ENCODE peak calls at places on chromosome 13, in four cellular contexts. F is tibial nerve, O is transverse colon, R is breast epithelium. U is an unnamed sample.

GRCh38 chr13:75365724-75366173 is 116.2 kb downstream of the TBC1D4 start:
- DNase-seq in F (no peak), O (no peak), R (no peak), U (peak; percentile 92)

GRCh38 chr13:27170521-27171243 is 929 bp downstream of the USP12 start:
- DNase-seq in F (no peak), O (peak; percentile 49), R (no peak), U (peak; percentile 46)

GRCh38 chr13:39385621-39386231 is 217.3 kb downstream of the LHFPL6 start:
- DNase-seq in F (no peak), O (no peak), R (no peak), U (no peak)

GRCh38 chr13:40464991-40465390 is 201.4 kb downstream of the FOXO1 start:
- DNase-seq in F (no peak), O (no peak), R (no peak), U (no peak)

GRCh38 chr13:35797244-35797643 is 320.8 kb upstream of the MAB21L1 start:
- DNase-seq in F (no peak), O (no peak), R (no peak), U (no peak)

GRCh38 chr13:42720116-42720857 is 61.1 kb upstream of the FAM216B start:
- DNase-seq in F (no peak), O (peak; percentile 55), R (no peak), U (peak; percentile 97)

GRCh38 chr13:31880849-31881494 is 141.6 kb downstream of the RXFP2 start:
- DNase-seq in F (no peak), O (no peak), R (no peak), U (no peak)

GRCh38 chr13:107185889-107186288 is 618.0 kb upstream of the ARGLU1 start:
- DNase-seq in F (no peak), O (no peak), R (no peak), U (no peak)

GRCh38 chr13:112032186-112032835 is 34.6 kb upstream of the SOX1 start:
- DNase-seq in F (no peak), O (no peak), R (no peak), U (no peak)

GRCh38 chr13:53499551-53499950 is 470.9 kb downstream of the OLFM4 start:
- DNase-seq in F (no peak), O (no peak), R (no peak), U (no peak)

GRCh38 chr13:93086329-93086728 is 140.3 kb upstream of the GPC6 start:
- DNase-seq in F (no peak), O (no peak), R (no peak), U (no peak)

GRCh38 chr13:32504876-32505275 is 33.7 kb downstream of the N4BP2L2 start:
- DNase-seq in F (no peak), O (no peak), R (no peak), U (no peak)

GRCh38 chr13:95226476-95226875 is 74.8 kb downstream of the ABCC4 start:
- DNase-seq in F (no peak), O (no peak), R (no peak), U (no peak)

GRCh38 chr13:27921961-27922910 is 2.4 kb downstream of the PDX1 start:
- DNase-seq in F (no peak), O (no peak), R (no peak), U (no peak)

GRCh38 chr13:21657538-21657937 is 13.3 kb upstream of the FGF9 start:
- DNase-seq in F (no peak), O (no peak), R (no peak), U (peak; percentile 75)

GRCh38 chr13:54742984-54743383 is 1714.4 kb downstream of the OLFM4 start:
- DNase-seq in F (no peak), O (no peak), R (no peak), U (no peak)

GRCh38 chr13:45521292-45521691 is 56.6 kb downstream of the COG3 start:
- DNase-seq in F (no peak), O (no peak), R (no peak), U (peak; percentile 40)

GRCh38 chr13:30982506-30982905 is 50.0 kb downstream of the TEX26 start:
- DNase-seq in F (no peak), O (no peak), R (no peak), U (no peak)

GRCh38 chr13:39047560-39047959 is 9.3 kb downstream of the NHLRC3 start:
- DNase-seq in F (no peak), O (no peak), R (no peak), U (no peak)

GRCh38 chr13:97544041-97544765 is 110.2 kb downstream of the RAP2A start:
- DNase-seq in F (no peak), O (no peak), R (no peak), U (no peak)

GRCh38 chr13:73610799-73611592 is 523.2 kb downstream of the KLF12 start:
- DNase-seq in F (no peak), O (no peak), R (no peak), U (peak; percentile 74)

GRCh38 chr13:79389031-79389430 is 17.0 kb downstream of the RBM26 start:
- DNase-seq in F (no peak), O (no peak), R (no peak), U (no peak)

GRCh38 chr13:72842991-72843390 is 61.1 kb downstream of the PIBF1 start:
- DNase-seq in F (no peak), O (no peak), R (no peak), U (no peak)

GRCh38 chr13:74003374-74003773 is 130.8 kb downstream of the KLF12 start:
- DNase-seq in F (no peak), O (no peak), R (no peak), U (no peak)

GRCh38 chr13:27329210-27329609 is 58.6 kb downstream of the RASL11A start:
- DNase-seq in F (no peak), O (no peak), R (no peak), U (no peak)

GRCh38 chr13:102567857-102568256 is 28.9 kb upstream of the TPP2 start:
- DNase-seq in F (no peak), O (no peak), R (no peak), U (no peak)

GRCh38 chr13:49733181-49733951 is 42.1 kb upstream of the EBPL start:
- DNase-seq in F (no peak), O (no peak), R (no peak), U (peak; percentile 12)

GRCh38 chr13:80239571-80240255 is 101.2 kb downstream of the SPRY2 start:
- DNase-seq in F (no peak), O (no peak), R (no peak), U (no peak)

GRCh38 chr13:74575729-74576125 is 441.5 kb upstream of the KLF12 start:
- DNase-seq in F (peak; percentile 36), O (peak; percentile 28), R (no peak), U (no peak)

GRCh38 chr13:79782541-79783216 is 301.7 kb downstream of the NDFIP2 start:
- DNase-seq in F (peak; percentile 23), O (no peak), R (no peak), U (peak; percentile 45)

GRCh38 chr13:62280590-62280989 is 864.9 kb upstream of the PCDH20 start:
- DNase-seq in F (no peak), O (no peak), R (no peak), U (no peak)

GRCh38 chr13:37023871-37024270 is 23.3 kb downstream of the EXOSC8 start:
- DNase-seq in F (no peak), O (no peak), R (no peak), U (no peak)

GRCh38 chr13:44906758-44907157 is 82.5 kb downstream of the NUFIP1 start:
- DNase-seq in F (no peak), O (peak; percentile 15), R (no peak), U (no peak)

DNA sequence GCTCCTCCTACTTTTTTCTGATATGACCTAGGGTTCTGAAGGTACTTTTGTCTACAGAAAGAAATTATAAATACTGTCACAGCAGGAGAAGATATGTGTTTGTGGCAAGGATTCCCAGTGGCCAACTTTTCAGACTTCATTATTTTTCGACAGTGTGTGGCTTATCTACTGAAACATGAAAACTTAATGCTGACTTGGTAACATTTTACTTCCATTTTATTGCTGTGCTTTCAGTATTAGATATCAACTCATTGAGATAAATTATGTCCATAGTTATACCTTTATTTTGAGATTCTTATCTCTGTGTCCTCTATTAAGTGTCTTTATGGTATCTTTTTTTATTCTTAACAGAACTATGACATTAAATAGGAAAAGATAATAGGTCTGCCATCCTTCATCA is 700.0 kb downstream of the PCDH9 start:
- DNase-seq in F (no peak), O (no peak), R (no peak), U (no peak)
- TF ChIP-seq CTCF in F (no peak), O (no peak), R (no peak), U (no peak)

GRCh38 chr13:99366075-99366987 is 59.1 kb upstream of the GPR183 start:
- DNase-seq in F (no peak), O (no peak), R (no peak), U (no peak)
- H3K27ac ChIP-seq in F (no peak overlapping the region), O (peak overlapping the region; percentile 50), R (no peak overlapping the region), U (no peak overlapping the region)

DNA sequence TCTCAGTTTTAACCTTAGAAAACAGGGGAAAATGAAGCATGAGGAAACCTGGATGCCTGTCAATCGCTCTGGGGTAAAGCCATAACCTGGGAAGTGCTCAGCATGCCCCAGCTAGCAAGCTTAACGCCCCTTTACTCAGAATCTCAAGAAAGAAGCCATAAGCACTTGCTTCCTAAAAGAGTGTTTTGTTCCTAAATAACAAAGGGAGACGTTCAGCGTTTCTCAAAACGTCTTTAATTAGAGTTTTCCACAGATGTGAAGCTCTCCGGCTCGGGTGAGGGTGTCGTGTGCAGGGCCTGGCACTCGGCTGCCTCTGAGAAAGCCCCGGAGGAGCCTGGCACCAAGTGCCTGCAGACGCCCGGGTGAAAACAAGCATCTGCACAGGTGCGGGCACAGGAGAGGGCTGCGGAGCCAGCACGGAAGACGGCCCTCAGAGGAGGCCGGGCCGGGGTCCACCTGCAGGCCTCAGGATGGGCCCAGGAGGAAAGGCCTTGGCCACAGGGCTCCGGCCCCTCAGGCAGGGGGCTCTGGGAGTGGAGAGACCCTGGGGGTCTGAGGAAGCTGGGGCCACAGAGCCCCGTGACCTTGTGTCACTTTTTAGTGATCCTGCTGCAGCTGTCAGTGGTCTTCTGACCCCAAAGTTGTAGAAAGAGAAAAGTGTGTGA is 6.2 kb downstream of the GAS6 start:
- DNase-seq in F (no peak), O (no peak), R (peak; percentile 31), U (no peak)
- H3K4me1 ChIP-seq in F (peaks cover 82% of the 10 kb centered on the region), O (peaks cover 60% of the 10 kb centered on the region), R (peaks cover 20% of the 10 kb centered on the region), U (peaks cover 32% of the 10 kb centered on the region)

GRCh38 chr13:47796816-47797215 is 204.3 kb downstream of the SUCLA2 start:
- DNase-seq in F (no peak), O (no peak), R (no peak), U (no peak)

GRCh38 chr13:47800593-47800992 is 200.5 kb downstream of the SUCLA2 start:
- DNase-seq in F (no peak), O (no peak), R (no peak), U (no peak)

GRCh38 chr13:47798194-47798593 is 202.9 kb downstream of the SUCLA2 start:
- DNase-seq in F (no peak), O (no peak), R (no peak), U (peak; percentile 14)

GRCh38 chr13:47801555-47801954 is 199.5 kb downstream of the SUCLA2 start:
- DNase-seq in F (no peak), O (no peak), R (no peak), U (no peak)

DNA sequence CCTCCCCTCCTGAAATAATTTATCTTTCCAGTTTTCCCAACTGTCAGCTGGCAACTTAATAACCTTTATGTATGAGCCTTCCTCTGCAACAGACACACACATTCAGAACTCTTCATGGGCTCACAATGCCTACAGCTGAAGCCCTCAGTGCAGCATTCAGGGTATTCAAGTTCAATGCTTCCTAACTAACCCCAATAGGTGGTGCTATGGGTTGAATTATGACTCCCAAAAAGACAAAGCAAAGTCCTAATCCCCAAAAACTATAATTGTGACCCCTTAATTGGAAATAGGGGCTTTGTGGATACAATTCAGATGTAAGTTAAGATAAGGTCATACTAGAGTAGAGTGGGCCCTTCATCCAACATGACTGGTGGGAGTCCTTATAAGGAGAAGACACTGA is 202.2 kb downstream of the SUCLA2 start:
- DNase-seq in F (no peak), O (no peak), R (no peak), U (peak; percentile 18)
- TF ChIP-seq CTCF in F (no peak), O (no peak), R (no peak), U (peak; percentile 60)

U was measured in foreskin keratinocyte.